ENCODE peak calls at places on chromosomes 7 and 10, in six cellular contexts. M is astrocyte, G is stomach, R is upper lobe of right lung, J is Panc1, E is breast epithelium. F is an unnamed sample.

GRCh38 chr10:78976825-78977760 is 91.7 kb upstream of the ZMIZ1 start:
- DNase-seq in E (no peak), J (no peak), R (no peak), G (no peak), M (no peak), F (no peak)

GRCh38 chr10:97222346-97222961 is 36.7 kb upstream of the SLIT1 start:
- DNase-seq in E (no peak), G (no peak), R (no peak), J (no peak), M (no peak), F (no peak)

GRCh38 chr10:95355241-95355779 is 64.5 kb upstream of the PDLIM1 start:
- DNase-seq in E (no peak), M (peak), R (no peak), J (no peak), G (no peak), F (no peak)

GRCh38 chr7:29106128-29106988 is 40.0 kb downstream of the CPVL start:
- DNase-seq in M (peak), J (peak), E (no peak), G (peak), R (no peak), F (peak)

GRCh38 chr10:119198438-119198837 is 8.9 kb upstream of the GRK5 start:
- DNase-seq in E (no peak), G (no peak), R (no peak), M (no peak), J (no peak), F (no peak)

GRCh38 chr10:46270086-46270811 is 16.5 kb upstream of the ANTXRL start:
- DNase-seq in G (peak), M (no peak), E (no peak), J (no peak), R (no peak), F (no peak)

GRCh38 chr10:11058965-11059364 is 41.3 kb downstream of the CELF2 start:
- DNase-seq in E (no peak), G (no peak), J (no peak), M (peak), R (no peak), F (peak)

GRCh38 chr7:100677308-100678095 is 4.0 kb downstream of the GNB2 start:
- DNase-seq in M (no peak), E (no peak), R (peak), J (no peak), G (no peak), F (no peak)

GRCh38 chr10:94264085-94264484 is 98.7 kb downstream of the NOC3L start:
- DNase-seq in G (no peak), E (no peak), R (no peak), M (no peak), J (no peak), F (no peak)

GRCh38 chr7:7639847-7640220 is 718 bp upstream of the UMAD1 start:
- DNase-seq in E (no peak), J (no peak), G (no peak), R (no peak), M (peak), F (peak)

GRCh38 chr7:155073922-155074321 is 3.8 kb downstream of the HTR5A start:
- DNase-seq in G (no peak), J (no peak), E (no peak), R (no peak), M (no peak), F (no peak)
- H3K27ac ChIP-seq in G (no peak), J (no peak), E (no peak), R (no peak), M (no peak), F (no peak)

GRCh38 chr7:4875391-4875790 is 8.1 kb downstream of the RADIL start:
- DNase-seq in J (no peak), R (no peak), G (no peak), M (no peak), E (no peak), F (no peak)

GRCh38 chr7:4876586-4876985 is 6.9 kb downstream of the RADIL start:
- DNase-seq in J (no peak), R (no peak), E (peak), G (no peak), M (no peak), F (no peak)

GRCh38 chr7:4880218-4880617 is 3.3 kb downstream of the RADIL start:
- DNase-seq in E (peak), J (no peak), G (no peak), R (no peak), M (no peak), F (no peak)

GRCh38 chr7:4879401-4880081 is 4.0 kb downstream of the RADIL start:
- DNase-seq in M (no peak), E (peak), J (no peak), G (no peak), R (no peak), F (no peak)

GRCh38 chr7:4878336-4879335 is 4.9 kb downstream of the RADIL start:
- DNase-seq in G (no peak), R (no peak), E (peak), J (no peak), M (peak), F (peak)
- H3K4me3 ChIP-seq in G (no peak), R (no peak), E (peak), J (no peak), M (no peak), F (no peak)

DNA sequence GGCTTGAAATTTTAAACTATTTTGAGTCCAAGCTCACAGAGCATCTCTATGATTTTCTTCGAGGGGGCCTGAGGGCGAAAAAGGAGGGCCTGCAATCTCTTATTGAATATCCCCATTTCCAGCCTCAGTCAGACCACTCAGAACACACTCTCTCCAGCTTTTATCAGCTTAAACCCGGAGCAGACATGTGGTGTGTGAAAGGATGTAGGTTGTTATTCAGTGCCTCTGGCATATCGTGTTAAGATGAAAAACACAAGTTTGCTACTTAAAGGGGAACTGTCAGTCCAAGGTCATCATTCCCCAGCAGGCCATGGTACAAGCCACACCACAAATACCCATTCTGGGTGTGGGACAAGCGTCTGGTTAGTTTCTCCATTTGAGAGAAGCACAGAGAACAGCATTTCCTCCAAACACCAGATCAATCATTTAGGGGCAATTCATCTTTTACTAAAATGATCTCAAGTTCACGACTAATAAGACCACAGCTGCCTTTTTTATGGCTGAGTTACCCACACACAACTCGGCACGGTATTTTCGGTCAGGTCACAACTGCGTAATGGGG is 188.5 kb downstream of the SEM1 start:
- DNase-seq in E (no peak), G (no peak), R (no peak), J (no peak), M (no peak), F (no peak)
- H3K27ac ChIP-seq in E (no peak), G (no peak), R (no peak), J (no peak), M (no peak), F (no peak)

GRCh38 chr7:1061180-1061579 is 16.8 kb downstream of the GPR146 start:
- DNase-seq in M (no peak), J (no peak), G (no peak), R (no peak), E (no peak), F (no peak)

GRCh38 chr7:1059200-1060091 is 15.1 kb downstream of the GPR146 start:
- DNase-seq in M (no peak), G (peak), R (peak), E (peak), J (no peak), F (no peak)

GRCh38 chr7:1058821-1059199 is 14.5 kb downstream of the GPR146 start:
- DNase-seq in M (no peak), R (no peak), J (no peak), E (no peak), G (no peak), F (no peak)

GRCh38 chr7:1062296-1063294 is 18.2 kb downstream of the GPR146 start:
- DNase-seq in E (no peak), M (no peak), R (no peak), G (no peak), J (no peak), F (no peak)

DNA sequence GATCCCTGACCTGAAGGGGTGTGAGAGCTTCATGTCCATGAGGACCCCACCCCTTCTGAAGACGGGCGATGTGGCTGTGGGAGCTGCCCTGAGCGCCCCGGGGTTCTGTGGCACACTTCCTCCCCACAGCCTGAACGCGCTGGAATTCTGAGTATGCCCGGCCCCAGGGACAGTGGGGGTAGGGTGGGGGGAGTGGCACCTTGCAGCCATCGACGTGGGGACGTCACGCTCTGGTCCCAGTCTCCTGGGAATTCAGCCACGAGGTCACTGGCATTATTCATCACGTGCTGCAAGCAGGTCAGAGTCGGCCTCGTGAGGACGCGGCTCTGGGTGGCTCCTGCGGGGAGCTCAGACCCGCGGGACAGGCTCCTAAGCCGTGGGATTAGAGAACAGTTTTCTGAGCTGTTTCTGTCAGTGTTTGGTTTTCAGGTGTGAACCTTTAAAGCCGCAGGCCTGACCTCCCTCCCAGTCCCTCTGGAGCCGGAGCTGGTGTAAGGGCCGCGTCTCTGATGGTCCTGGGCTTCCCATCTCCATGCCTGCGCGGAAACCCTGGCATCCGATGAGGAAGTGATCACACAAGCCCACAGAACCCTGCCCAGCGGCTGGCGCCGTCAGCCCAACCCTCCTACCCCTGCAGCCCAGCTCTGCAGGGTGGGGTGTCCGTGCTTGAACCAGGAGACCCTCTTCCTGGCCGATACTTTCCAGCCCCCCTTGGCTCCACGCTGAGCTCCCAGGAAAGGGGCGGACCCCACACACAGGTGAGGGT is 16.2 kb downstream of the GPR146 start:
- DNase-seq in G (peak), J (no peak), R (peak), M (no peak), E (no peak), F (no peak)
- H3K4me3 ChIP-seq in G (no peak), J (peak), R (peak), M (no peak), E (no peak), F (peak)

DNA sequence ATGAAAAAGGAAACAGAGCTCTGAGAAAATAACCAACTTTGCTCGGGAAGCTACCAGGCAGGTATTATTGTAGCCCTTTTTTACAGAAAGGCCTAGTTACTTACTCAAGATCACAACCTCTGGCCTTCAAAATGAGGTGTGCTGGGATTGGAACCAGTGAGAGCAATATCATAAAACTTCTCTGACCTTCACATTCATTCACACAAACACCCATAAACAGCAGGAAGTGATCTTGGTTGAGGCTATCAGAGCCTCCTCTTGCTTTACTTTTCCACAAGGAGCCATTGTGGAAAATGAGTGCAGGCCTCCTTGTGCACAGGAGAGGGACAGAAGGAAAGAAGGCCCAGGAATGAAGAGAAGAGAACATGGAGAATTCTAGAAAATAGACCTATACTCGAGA is 204.5 kb upstream of the NPVF start:
- DNase-seq in J (no peak), R (no peak), G (no peak), M (no peak), E (no peak), F (no peak)
- H3K27ac ChIP-seq in J (no peak), R (no peak), G (no peak), M (no peak), E (no peak), F (no peak)

DNA sequence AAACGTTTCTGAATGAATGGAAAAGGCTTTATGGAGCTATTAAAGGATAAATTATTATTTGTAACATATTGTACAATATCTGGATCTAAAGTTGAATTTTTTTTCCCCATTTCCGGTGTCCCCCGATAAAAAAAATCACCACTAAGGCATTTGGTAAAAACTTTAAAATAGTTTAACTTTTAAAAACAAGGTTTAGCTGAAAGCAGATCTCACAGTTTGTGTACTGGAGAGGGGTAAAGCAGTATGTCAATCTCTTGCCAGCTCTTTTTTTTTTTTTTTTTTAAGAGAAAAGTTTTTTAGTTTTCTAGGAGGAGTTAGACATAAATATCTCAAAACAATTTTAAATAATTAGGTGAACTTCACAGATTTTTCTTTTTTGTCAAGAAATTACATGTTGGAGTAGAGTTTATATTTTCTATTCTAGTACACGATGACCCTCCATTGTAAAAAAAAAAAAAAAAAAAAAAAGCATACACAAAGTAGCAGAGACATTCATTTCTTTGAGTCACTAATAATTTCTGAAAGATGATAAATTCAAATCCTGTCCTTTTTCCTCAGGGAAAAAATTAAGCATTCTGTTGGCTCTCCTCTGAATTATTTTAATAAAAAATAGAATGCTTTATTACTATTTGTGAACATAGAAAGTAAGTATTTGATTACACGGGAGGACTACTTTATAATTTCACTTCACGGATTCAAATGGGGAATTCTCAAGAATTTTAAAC is 1.9 kb upstream of the HBP1 start:
- DNase-seq in R (no peak), J (no peak), M (no peak), E (no peak), G (no peak), F (no peak)
- H3K4me3 ChIP-seq in R (peak), J (peak), M (peak), E (peak), G (peak), F (peak)

DNA sequence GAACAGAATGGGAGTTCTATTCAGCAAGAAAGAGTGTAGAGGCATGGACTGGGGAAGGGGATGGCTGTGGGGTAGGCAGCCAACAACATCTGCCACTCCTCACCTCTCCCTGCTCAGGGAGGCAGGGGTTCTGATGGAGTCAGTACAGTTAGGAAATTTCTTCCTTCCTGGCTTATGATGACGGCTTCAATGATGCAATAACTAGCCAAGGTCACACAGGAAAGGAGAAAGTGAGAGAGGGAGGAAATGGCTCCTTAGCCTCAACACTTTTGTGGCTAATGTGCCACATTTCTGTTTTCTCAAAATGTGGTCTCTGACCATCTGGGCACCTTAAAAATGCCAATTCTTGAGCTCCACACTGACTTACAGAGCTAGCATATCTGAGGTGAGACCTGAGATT is 79.3 kb upstream of the PDZD8 start:
- DNase-seq in J (no peak), R (no peak), E (no peak), M (no peak), G (no peak), F (no peak)
- H3K27ac ChIP-seq in J (no peak), R (no peak), E (no peak), M (no peak), G (no peak), F (no peak)

GRCh38 chr10:132849546-132850031 is 63.6 kb upstream of the NKX6-2 start:
- DNase-seq in R (peak), J (no peak), E (peak), G (peak), M (no peak), F (no peak)

GRCh38 chr10:132847856-132848255 is 61.9 kb upstream of the NKX6-2 start:
- DNase-seq in M (no peak), G (no peak), R (peak), E (no peak), J (no peak), F (no peak)

GRCh38 chr10:132847416-132847777 is 61.5 kb upstream of the NKX6-2 start:
- DNase-seq in J (no peak), E (peak), R (peak), M (no peak), G (no peak), F (no peak)

GRCh38 chr10:132848951-132849545 is 63.1 kb upstream of the NKX6-2 start:
- DNase-seq in G (no peak), M (no peak), R (peak), J (no peak), E (peak), F (no peak)

DNA sequence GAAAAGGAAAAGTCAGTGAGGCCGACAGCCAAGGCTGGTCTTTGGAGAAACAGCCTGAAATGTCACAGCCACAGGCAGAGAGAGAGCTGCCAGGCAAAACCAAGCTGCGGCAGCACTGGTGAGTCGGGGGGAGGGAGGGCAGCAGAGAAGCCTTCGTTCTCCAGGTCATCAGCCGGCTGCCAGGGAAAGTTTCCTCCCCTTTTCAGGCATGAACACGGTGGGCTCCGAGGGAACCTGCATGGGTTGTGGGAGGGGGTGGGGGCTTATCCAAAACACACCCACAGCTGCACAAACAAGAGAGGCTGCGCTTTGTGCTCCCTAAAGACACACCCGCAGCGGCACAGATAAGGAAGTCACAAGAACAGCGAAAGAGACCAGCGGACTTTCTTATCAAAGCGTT is 62.4 kb upstream of the NKX6-2 start:
- DNase-seq in R (peak), E (peak), M (no peak), G (peak), J (no peak), F (no peak)
- H3K4me3 ChIP-seq in R (no peak), E (no peak), M (no peak), G (peak), J (peak), F (no peak)

GRCh38 chr10:71819479-71819878 is 31.6 kb downstream of the PSAP start:
- DNase-seq in J (no peak), E (no peak), R (no peak), M (no peak), G (no peak), F (no peak)
- H3K27ac ChIP-seq in J (no peak), E (no peak), R (no peak), M (no peak), G (no peak), F (no peak)

F was measured in brain microvascular endothelial cell.